ENCODE peak calls at places on chromosomes 6 and 20, in six cellular contexts. C is HCT116, N is neuronal stem cell, O is K562, F is neural progenitor cell, X is H9. R is an unnamed sample. For H3K4me1, the result is how much of the 10 kb centered on the place peaks cover.

GRCh38 chr20:2005359-2005758 is 11.5 kb upstream of the PDYN start:
- DNase-seq in C (no peak), N (no peak), O (no peak), F (no peak), X (peak), R (no peak)

GRCh38 chr6:11500008-11500407 is 37.5 kb upstream of the TMEM170B start:
- DNase-seq in C (no peak), N (no peak), O (no peak), F (no peak), X (no peak), R (no peak)

GRCh38 chr6:133503330-133503729 is 262.2 kb downstream of the EYA4 start:
- DNase-seq in C (no peak), N (no peak), O (no peak), F (no peak), X (no peak), R (no peak)

GRCh38 chr6:24775520-24776058 is 852 bp downstream of the GMNN start:
- DNase-seq in C (no peak), N (no peak), O (peak), F (peak), X (no peak), R (no peak)

GRCh38 chr20:11117808-11118528 is 444.2 kb upstream of the JAG1 start:
- DNase-seq in C (peak), N (no peak), O (no peak), F (no peak), X (no peak), R (no peak)

GRCh38 chr6:91079939-91080338 is 493.1 kb upstream of the MAP3K7 start:
- DNase-seq in C (no peak), N (no peak), O (no peak), F (peak), X (no peak), R (no peak)

GRCh38 chr6:42947950-42948349 is 12.6 kb upstream of the GNMT start:
- DNase-seq in C (no peak), N (no peak), O (no peak), F (no peak), X (no peak), R (no peak)

GRCh38 chr6:41780623-41781301 is at the start of gene PRICKLE4:
- DNase-seq in C (no peak), N (peak), O (peak), F (peak), X (no peak), R (no peak)

GRCh38 chr6:167799033-167799933 is 27.4 kb upstream of the AFDN start:
- DNase-seq in C (no peak), N (no peak), O (no peak), F (no peak), X (no peak), R (no peak)

GRCh38 chr6:30647039-30647801 is at the start of gene C6orf136:
- DNase-seq in C (peak), N (peak), O (peak), F (peak), X (peak), R (peak)

GRCh38 chr6:137933696-137934095 is 66.6 kb downstream of the TNFAIP3 start:
- DNase-seq in C (no peak), N (no peak), O (no peak), F (no peak), X (no peak), R (no peak)

GRCh38 chr20:49045440-49046086 is 549 bp upstream of the CSE1L start:
- DNase-seq in C (no peak), N (no peak), O (no peak), F (no peak), X (no peak), R (peak)

GRCh38 chr6:43455034-43455747 is at the start of gene DLK2:
- DNase-seq in C (no peak), N (no peak), O (peak), F (peak), X (no peak), R (no peak)

GRCh38 chr20:8020314-8021079 is 936 bp upstream of the TMX4 start:
- DNase-seq in C (no peak), N (no peak), O (no peak), F (no peak), X (no peak), R (peak)

GRCh38 chr20:53104889-53105288 is 132.7 kb downstream of the TSHZ2 start:
- DNase-seq in C (no peak), N (no peak), O (no peak), F (no peak), X (no peak), R (no peak)

GRCh38 chr6:21367649-21368154 is 225.8 kb upstream of the SOX4 start:
- DNase-seq in C (no peak), N (no peak), O (no peak), F (no peak), X (no peak), R (no peak)

GRCh38 chr6:3777695-3778461 is 26.4 kb upstream of the PXDC1 start:
- DNase-seq in C (no peak), N (peak), O (no peak), F (peak), X (no peak), R (no peak)

GRCh38 chr6:127341471-127342202 is 1.8 kb downstream of the ECHDC1 start:
- DNase-seq in C (no peak), N (no peak), O (no peak), F (no peak), X (no peak), R (no peak)

GRCh38 chr6:167779123-167779992 is 47.4 kb upstream of the AFDN start:
- DNase-seq in C (no peak), N (no peak), O (no peak), F (no peak), X (no peak), R (no peak)

GRCh38 chr6:170296746-170297576 is 6.1 kb upstream of the DLL1 start:
- DNase-seq in C (no peak), N (peak), O (no peak), F (peak), X (no peak), R (no peak)

GRCh38 chr6:96947055-96947454 is 22.5 kb downstream of the KLHL32 start:
- DNase-seq in C (no peak), N (no peak), O (no peak), F (no peak), X (no peak), R (no peak)

GRCh38 chr20:41405436-41405835 is 38.8 kb upstream of the EMILIN3 start:
- DNase-seq in C (no peak), N (no peak), O (no peak), F (no peak), X (no peak), R (no peak)

GRCh38 chr6:105038259-105038658 is 81.4 kb downstream of the LIN28B start:
- DNase-seq in C (no peak), N (no peak), O (no peak), F (peak), X (peak), R (no peak)

GRCh38 chr20:60065741-60066437 is 107.7 kb downstream of the CDH26 start:
- DNase-seq in C (no peak), N (no peak), O (no peak), F (no peak), X (peak), R (no peak)

GRCh38 chr6:107561325-107561724 is 71.4 kb downstream of the SOBP start:
- DNase-seq in C (no peak), N (no peak), O (no peak), F (peak), X (no peak), R (no peak)

GRCh38 chr20:12113468-12114371 is 196.0 kb downstream of the BTBD3 start:
- DNase-seq in C (no peak), N (no peak), O (no peak), F (no peak), X (no peak), R (no peak)

GRCh38 chr20:35319206-35320197 is 27.3 kb upstream of the FAM83C start:
- DNase-seq in C (no peak), N (no peak), O (no peak), F (no peak), X (no peak), R (no peak)

GRCh38 chr6:29762051-29762450 is 38.8 kb downstream of the HLA-F start:
- DNase-seq in C (no peak), N (no peak), O (no peak), F (no peak), X (no peak), R (no peak)

GRCh38 chr6:113586966-113587699 is 270.0 kb upstream of the MARCKS start:
- DNase-seq in C (no peak), N (peak), O (no peak), F (peak), X (peak), R (no peak)

GRCh38 chr20:40689943-40690835 is 1.2 kb upstream of the MAFB start:
- DNase-seq in C (peak), N (peak), O (peak), F (peak), X (peak), R (peak)

GRCh38 chr6:72968704-72969103 is 256.6 kb downstream of the KHDC1L start:
- DNase-seq in C (peak), N (no peak), O (no peak), F (no peak), X (no peak), R (no peak)

GRCh38 chr6:53300656-53301551 is 47.8 kb downstream of the ELOVL5 start:
- DNase-seq in C (no peak), N (no peak), O (no peak), F (no peak), X (no peak), R (peak)

GRCh38 chr6:109237082-109237985 is 142.0 kb downstream of the CEP57L1 start:
- DNase-seq in C (no peak), N (no peak), O (peak), F (no peak), X (no peak), R (no peak)

GRCh38 chr20:32440069-32440757 is 82.1 kb downstream of the ASXL1 start:
- DNase-seq in C (no peak), N (no peak), O (no peak), F (no peak), X (no peak), R (no peak)

GRCh38 chr6:106098383-106099234 is 12.5 kb downstream of the PRDM1 start:
- DNase-seq in C (peak), N (no peak), O (peak), F (peak), X (no peak), R (no peak)

GRCh38 chr6:128275681-128276080 is 244.7 kb downstream of the PTPRK start:
- DNase-seq in C (no peak), N (no peak), O (no peak), F (no peak), X (no peak), R (no peak)

GRCh38 chr6:166566026-166567011 is 20.2 kb downstream of the RAMACL start:
- DNase-seq in C (no peak), N (no peak), O (no peak), F (no peak), X (no peak), R (no peak)
- H3K9ac ChIP-seq in C (no peak), N (no peak), O (no peak), F (no peak), X (no peak), R (no peak)

GRCh38 chr6:5093231-5094015 is 8.3 kb downstream of the PPP1R3G start:
- DNase-seq in C (no peak), N (no peak), O (no peak), F (no peak), X (no peak), R (no peak)

GRCh38 chr6:5091646-5092045 is 6.5 kb downstream of the PPP1R3G start:
- DNase-seq in C (no peak), N (no peak), O (no peak), F (no peak), X (no peak), R (no peak)

GRCh38 chr6:5090603-5091002 is 5.5 kb downstream of the PPP1R3G start:
- DNase-seq in C (no peak), N (no peak), O (no peak), F (no peak), X (no peak), R (no peak)

GRCh38 chr6:5089821-5090449 is 4.8 kb downstream of the PPP1R3G start:
- DNase-seq in C (no peak), N (no peak), O (no peak), F (no peak), X (no peak), R (no peak)

GRCh38 chr6:5091210-5091609 is 6.1 kb downstream of the PPP1R3G start:
- DNase-seq in C (no peak), N (no peak), O (no peak), F (no peak), X (no peak), R (no peak)
- H3K4me1 ChIP-seq in C (under half), N (under half), O (under half), F (under half), X (under half), R (under half)

DNA sequence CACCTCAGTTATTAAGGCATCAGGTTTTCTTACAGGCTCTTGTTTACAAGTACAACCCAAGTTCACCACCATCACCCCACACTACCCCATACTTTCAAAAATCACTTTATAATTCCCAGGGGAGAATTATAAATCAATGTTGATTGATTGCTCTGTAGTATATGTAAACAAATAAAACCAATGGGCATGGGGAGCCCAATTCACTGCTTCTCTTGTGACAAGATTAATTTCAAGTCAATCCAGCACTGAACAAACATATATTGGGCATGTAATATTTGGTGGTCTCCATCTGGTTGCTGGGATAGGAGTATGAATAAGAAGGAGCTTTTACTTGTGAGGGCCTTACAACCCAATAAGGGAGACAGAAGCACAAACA is 95.8 kb downstream of the CLVS2 start:
- DNase-seq in C (no peak), N (no peak), O (no peak), F (no peak), X (no peak), R (no peak)
- H3K9ac ChIP-seq in C (no peak), N (no peak), O (no peak), F (no peak), X (no peak), R (no peak)

GRCh38 chr6:142885182-142885867 is 59.7 kb downstream of the HIVEP2 start:
- DNase-seq in C (peak), N (peak), O (peak), F (peak), X (peak), R (no peak)
- H3K4me1 ChIP-seq in C (under half), N (under half), O (under half), F (under half), X (under half), R (under half)

GRCh38 chr6:139409026-139409425 is 34.6 kb upstream of the CITED2 start:
- DNase-seq in C (no peak), N (no peak), O (no peak), F (no peak), X (no peak), R (no peak)

GRCh38 chr6:139402935-139403386 is 28.5 kb upstream of the CITED2 start:
- DNase-seq in C (no peak), N (no peak), O (no peak), F (no peak), X (no peak), R (no peak)

GRCh38 chr6:139407718-139408222 is 33.3 kb upstream of the CITED2 start:
- DNase-seq in C (no peak), N (no peak), O (no peak), F (peak), X (no peak), R (no peak)

GRCh38 chr6:139406577-139407343 is 32.3 kb upstream of the CITED2 start:
- DNase-seq in C (no peak), N (no peak), O (no peak), F (no peak), X (no peak), R (no peak)
- H3K9ac ChIP-seq in C (no peak), N (no peak), O (no peak), F (no peak), X (no peak), R (no peak)

DNA sequence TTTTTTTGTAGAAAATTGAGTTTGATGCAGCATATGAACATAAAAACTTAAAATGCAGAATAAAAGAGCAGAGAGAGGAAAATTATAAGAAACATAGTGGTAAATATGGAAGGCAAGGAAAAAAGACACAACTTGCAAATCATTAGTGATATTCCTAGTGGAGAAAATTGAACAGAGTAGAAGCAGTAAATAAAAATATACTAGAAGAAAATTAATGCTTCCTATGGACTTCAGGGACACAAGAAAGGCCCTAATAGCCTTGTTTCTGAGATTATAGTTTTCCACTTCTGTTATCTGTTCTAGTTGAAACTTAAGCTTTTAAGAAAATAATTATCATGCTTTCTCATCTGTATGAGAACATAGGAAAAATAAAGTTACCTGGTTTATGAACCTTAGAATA is 25.6 kb upstream of the ADIG start:
- DNase-seq in C (no peak), N (no peak), O (no peak), F (no peak), X (no peak), R (no peak)
- H3K4me1 ChIP-seq in C (under half), N (under half), O (under half), F (under half), X (under half), R (under half)

GRCh38 chr6:75089921-75090320 is 115.9 kb downstream of the COL12A1 start:
- DNase-seq in C (no peak), N (no peak), O (no peak), F (no peak), X (no peak), R (no peak)
- H3K9ac ChIP-seq in C (no peak), N (no peak), O (no peak), F (no peak), X (no peak), R (no peak)

R was measured in DND-41.